ENCODE peak calls at places on chromosomes 11 and 22, in eight cellular contexts. B, P, X, G, D, S, F and H are unnamed samples.

GRCh38 chr11:91703042-91703441 is 521.6 kb upstream of the FAT3 start:
- DNase-seq in P (no peak), X (no peak), B (no peak), D (no peak), S (no peak), F (no peak), G (no peak), H (no peak)

GRCh38 chr11:71999813-72000590 is 1.3 kb downstream of the IL18BP start:
- DNase-seq in F (no peak), D (no peak), P (no peak), X (no peak), S (no peak), B (no peak), G (no peak), H (no peak)

GRCh38 chr22:24437820-24438328 is 10.5 kb downstream of the ADORA2A start:
- DNase-seq in G (peak), P (no peak), F (no peak), X (no peak), S (no peak), D (no peak), B (no peak), H (no peak)

GRCh38 chr11:33696411-33696810 is 4.2 kb downstream of the C11orf91 start:
- DNase-seq in B (peak), S (no peak), P (peak), X (no peak), D (no peak), F (no peak), G (no peak), H (no peak)

GRCh38 chr22:42560781-42561180 is 7.0 kb downstream of the SERHL2 start:
- DNase-seq in G (no peak), P (no peak), F (no peak), D (no peak), B (no peak), X (no peak), S (no peak), H (peak)

GRCh38 chr11:2166091-2166851 is 5.3 kb upstream of the INS start:
- DNase-seq in G (no peak), D (no peak), P (no peak), S (no peak), B (peak), X (no peak), F (no peak), H (peak)

GRCh38 chr22:24791362-24791761 is 14.6 kb upstream of the SGSM1 start:
- DNase-seq in B (no peak), S (no peak), F (no peak), P (no peak), X (no peak), D (no peak), G (no peak), H (no peak)

GRCh38 chr11:75246673-75247350 is 6.2 kb downstream of the TPBGL start:
- DNase-seq in G (no peak), S (no peak), D (no peak), F (no peak), B (no peak), X (no peak), P (no peak), H (no peak)

GRCh38 chr22:23062616-23063538 is 7.4 kb upstream of the GNAZ start:
- DNase-seq in G (no peak), F (no peak), B (peak), P (peak), D (no peak), S (no peak), X (no peak), H (no peak)

GRCh38 chr22:27445876-27446275 is 355.7 kb downstream of the MN1 start:
- DNase-seq in F (no peak), P (no peak), S (no peak), B (no peak), X (no peak), D (no peak), G (no peak), H (no peak)